ENCODE peak calls at places on chromosomes 13 and 19, in five cellular contexts. One of them, this sample, is unnamed.

GRCh38 chr13:80973721-80974120 is 632.8 kb upstream of the SPRY2 start:
- DNase-seq in WERI-Rb-1: no peak
- DNase-seq in Ammon's horn: no peak
- DNase-seq in dermis microvascular lymphatic vessel endothelial cell: no peak
- DNase-seq in Calu3: no peak
- DNase-seq in this sample: no peak

GRCh38 chr13:105990256-105990958 is 545.1 kb downstream of the EFNB2 start:
- DNase-seq in WERI-Rb-1: no peak
- DNase-seq in Calu3: no peak
- DNase-seq in Ammon's horn: no peak
- DNase-seq in dermis microvascular lymphatic vessel endothelial cell: no peak
- DNase-seq in this sample: no peak

GRCh38 chr19:31339405-31339804 is 9.8 kb downstream of the TSHZ3 start:
- DNase-seq in WERI-Rb-1: no peak
- DNase-seq in dermis microvascular lymphatic vessel endothelial cell: no peak
- DNase-seq in Ammon's horn: no peak
- DNase-seq in Calu3: no peak
- DNase-seq in this sample: no peak

GRCh38 chr19:6483235-6483634 is 1.6 kb upstream of the DENND1C start:
- DNase-seq in Ammon's horn: no peak
- DNase-seq in WERI-Rb-1: no peak
- DNase-seq in Calu3: no peak
- DNase-seq in dermis microvascular lymphatic vessel endothelial cell: no peak
- DNase-seq in this sample: no peak

GRCh38 chr13:44218501-44219240 is 155.0 kb upstream of the SERP2 start:
- DNase-seq in dermis microvascular lymphatic vessel endothelial cell: no peak
- DNase-seq in Ammon's horn: peak
- DNase-seq in WERI-Rb-1: no peak
- DNase-seq in Calu3: no peak
- DNase-seq in this sample: no peak

GRCh38 chr19:46065486-46065885 is 24.7 kb upstream of the IGFL4 start:
- DNase-seq in Calu3: no peak
- DNase-seq in WERI-Rb-1: no peak
- DNase-seq in Ammon's horn: no peak
- DNase-seq in dermis microvascular lymphatic vessel endothelial cell: no peak
- DNase-seq in this sample: no peak

GRCh38 chr13:46489586-46490023 is 63.4 kb upstream of the LRCH1 start:
- DNase-seq in Calu3: no peak
- DNase-seq in WERI-Rb-1: no peak
- DNase-seq in dermis microvascular lymphatic vessel endothelial cell: no peak
- DNase-seq in Ammon's horn: no peak
- DNase-seq in this sample: no peak

GRCh38 chr13:40562975-40563349 is 103.5 kb downstream of the FOXO1 start:
- DNase-seq in WERI-Rb-1: no peak
- DNase-seq in dermis microvascular lymphatic vessel endothelial cell: no peak
- DNase-seq in Calu3: peak
- DNase-seq in Ammon's horn: no peak
- DNase-seq in this sample: no peak

GRCh38 chr19:42634409-42635232 is 39.9 kb upstream of the CEACAM8 start:
- DNase-seq in Calu3: peak
- DNase-seq in Ammon's horn: no peak
- DNase-seq in WERI-Rb-1: peak
- DNase-seq in dermis microvascular lymphatic vessel endothelial cell: no peak
- DNase-seq in this sample: peak

GRCh38 chr19:41192574-41193419 is at the start of gene CYP2S1:
- DNase-seq in Calu3: peak
- DNase-seq in Ammon's horn: no peak
- DNase-seq in WERI-Rb-1: no peak
- DNase-seq in dermis microvascular lymphatic vessel endothelial cell: no peak
- DNase-seq in this sample: no peak

GRCh38 chr19:21432590-21432989 is 35.7 kb downstream of the ZNF493 start:
- DNase-seq in Ammon's horn: no peak
- DNase-seq in Calu3: no peak
- DNase-seq in WERI-Rb-1: no peak
- DNase-seq in dermis microvascular lymphatic vessel endothelial cell: no peak
- DNase-seq in this sample: no peak

GRCh38 chr19:46142294-46142693 is 5.7 kb upstream of the IGFL2 start:
- DNase-seq in Calu3: no peak
- DNase-seq in Ammon's horn: no peak
- DNase-seq in WERI-Rb-1: no peak
- DNase-seq in dermis microvascular lymphatic vessel endothelial cell: no peak
- DNase-seq in this sample: no peak

GRCh38 chr13:21478881-21479808 is 20.0 kb upstream of the ZDHHC20 start:
- DNase-seq in Calu3: peak
- DNase-seq in Ammon's horn: peak
- DNase-seq in dermis microvascular lymphatic vessel endothelial cell: peak
- DNase-seq in WERI-Rb-1: peak
- DNase-seq in this sample: peak

GRCh38 chr19:49114630-49115363 is 627 bp downstream of the LIN7B start:
- DNase-seq in Calu3: peak
- DNase-seq in WERI-Rb-1: peak
- DNase-seq in Ammon's horn: peak
- DNase-seq in dermis microvascular lymphatic vessel endothelial cell: no peak
- DNase-seq in this sample: no peak

GRCh38 chr13:47594833-47595232 is 406.2 kb downstream of the SUCLA2 start:
- DNase-seq in Ammon's horn: no peak
- DNase-seq in Calu3: peak
- DNase-seq in WERI-Rb-1: peak
- DNase-seq in dermis microvascular lymphatic vessel endothelial cell: no peak
- DNase-seq in this sample: peak

GRCh38 chr13:51534075-51534817 is 50.0 kb upstream of the WDFY2 start:
- DNase-seq in Calu3: no peak
- DNase-seq in Ammon's horn: peak
- DNase-seq in dermis microvascular lymphatic vessel endothelial cell: no peak
- DNase-seq in WERI-Rb-1: no peak
- DNase-seq in this sample: no peak

GRCh38 chr13:71021810-71022422 is 845.1 kb downstream of the DACH1 start:
- DNase-seq in Ammon's horn: no peak
- DNase-seq in Calu3: no peak
- DNase-seq in WERI-Rb-1: no peak
- DNase-seq in dermis microvascular lymphatic vessel endothelial cell: no peak
- DNase-seq in this sample: no peak

GRCh38 chr13:27245610-27246009 is 5.7 kb upstream of the RPL21 start:
- DNase-seq in dermis microvascular lymphatic vessel endothelial cell: no peak
- DNase-seq in Calu3: no peak
- DNase-seq in WERI-Rb-1: no peak
- DNase-seq in Ammon's horn: no peak
- DNase-seq in this sample: no peak

GRCh38 chr19:19217110-19217509 is 5.4 kb downstream of the NCAN start:
- DNase-seq in Ammon's horn: no peak
- DNase-seq in Calu3: no peak
- DNase-seq in dermis microvascular lymphatic vessel endothelial cell: no peak
- DNase-seq in WERI-Rb-1: no peak
- DNase-seq in this sample: no peak

GRCh38 chr13:42110410-42111155 is 62.1 kb downstream of the DGKH start:
- DNase-seq in dermis microvascular lymphatic vessel endothelial cell: peak
- DNase-seq in WERI-Rb-1: no peak
- DNase-seq in Ammon's horn: peak
- DNase-seq in Calu3: peak
- DNase-seq in this sample: peak

This sample was measured in KG1.